ENCODE peak calls at places on chromosomes 4 and X, in nine cellular contexts. X, N, J, F, I, Z, G, P and M are unnamed samples.
A peak's percentile ranks its signal among the peaks of the same experiment; 100 is the strongest.

GRCh38 chrX:65879977-65880799 is 159.7 kb downstream of the VSIG4 start:
- DNase-seq in X (no peak), N (no peak), J (no peak), F (no peak), I (no peak), Z (no peak), G (no peak), P (no peak), M (no peak)

GRCh38 chrX:12013220-12013619 is 125.1 kb upstream of the FRMPD4 start:
- DNase-seq in X (no peak), N (no peak), J (no peak), F (peak; percentile 62), I (no peak), Z (no peak), G (no peak), P (no peak), M (no peak)

GRCh38 chr4:38591617-38592337 is 72.2 kb upstream of the KLF3 start:
- DNase-seq in X (no peak), N (no peak), J (no peak), F (no peak), I (no peak), Z (no peak), G (no peak), P (no peak), M (no peak)

GRCh38 chrX:130758072-130758471 is 144.9 kb downstream of the ENOX2 start:
- DNase-seq in X (no peak), N (no peak), J (no peak), F (no peak), I (no peak), Z (no peak), G (no peak), P (no peak), M (no peak)

GRCh38 chr4:109072595-109072994 is 229.9 kb downstream of the COL25A1 start:
- DNase-seq in X (no peak), N (no peak), J (no peak), F (peak; percentile 71), I (no peak), Z (no peak), G (no peak), P (no peak), M (no peak)

GRCh38 chr4:77074961-77075855 is 581 bp downstream of the CCNI start:
- DNase-seq in X (peak; percentile 82), N (peak; percentile 68), J (peak; percentile 79), F (peak; percentile 72), I (peak; percentile 69), Z (no peak), G (peak; percentile 70), P (peak; percentile 86), M (peak; percentile 42)

GRCh38 chr4:16290681-16291420 is 64.6 kb upstream of the TAPT1 start:
- DNase-seq in X (no peak), N (no peak), J (no peak), F (no peak), I (no peak), Z (no peak), G (no peak), P (no peak), M (no peak)

GRCh38 chr4:177263818-177264217 is 45.9 kb upstream of the NEIL3 start:
- DNase-seq in X (no peak), N (no peak), J (no peak), F (no peak), I (no peak), Z (no peak), G (no peak), P (no peak), M (no peak)